ENCODE peak calls at places on chromosome 16, in four cellular contexts. M, E, C and I are unnamed samples.

GRCh38 chr16:31248344-31248743 is 11.4 kb upstream of the ITGAM start:
- DNase-seq in M (no peak), E (no peak), C (no peak), I (no peak)

GRCh38 chr16:19008770-19009169 is 25.0 kb downstream of the TMC7 start:
- DNase-seq in M (no peak), C (no peak), E (no peak), I (no peak)

GRCh38 chr16:53968454-53968853 is 264.5 kb downstream of the FTO start:
- DNase-seq in E (no peak), C (no peak), M (no peak), I (no peak)

GRCh38 chr16:55091213-55091870 is 160.7 kb downstream of the IRX5 start:
- DNase-seq in C (no peak), E (no peak), M (no peak), I (no peak)

GRCh38 chr16:2486645-2487516 is 12.0 kb downstream of the TBC1D24 start:
- DNase-seq in M (peak; percentile 93), E (no peak), C (peak; percentile 90), I (no peak)

GRCh38 chr16:4082474-4083044 is 33.7 kb downstream of the ADCY9 start:
- DNase-seq in C (no peak), E (no peak), M (no peak), I (no peak)

GRCh38 chr16:71347146-71347545 is 11.4 kb upstream of the CALB2 start:
- DNase-seq in M (no peak), E (no peak), C (no peak), I (peak; percentile 49)

GRCh38 chr16:83031524-83031923 is 404.8 kb downstream of the CDH13 start:
- DNase-seq in C (no peak), M (no peak), E (no peak), I (no peak)

GRCh38 chr16:65094009-65094408 is 27.9 kb downstream of the CDH11 start:
- DNase-seq in M (no peak), C (no peak), E (no peak), I (no peak)

GRCh38 chr16:77789646-77790370 is 1.4 kb downstream of the VAT1L start:
- DNase-seq in C (no peak), M (no peak), E (no peak), I (no peak)

GRCh38 chr16:10938844-10939648 is 3.2 kb downstream of the DEXI start:
- DNase-seq in C (no peak), M (no peak), E (no peak), I (no peak)
- H3K4me1 ChIP-seq in C (peaks cover 52% of the 10 kb centered on the region), M (peaks cover 76% of the 10 kb centered on the region), E (peaks cover 21% of the 10 kb centered on the region), I (peaks cover 89% of the 10 kb centered on the region)

GRCh38 chr16:84322749-84323148 is 28.1 kb downstream of the WFDC1 start:
- DNase-seq in C (no peak), E (no peak), M (no peak), I (no peak)

GRCh38 chr16:84321932-84322331 is 27.3 kb downstream of the WFDC1 start:
- DNase-seq in M (no peak), C (no peak), E (no peak), I (no peak)

GRCh38 chr16:84326545-84326944 is 31.9 kb downstream of the WFDC1 start:
- DNase-seq in C (no peak), E (no peak), M (no peak), I (no peak)

GRCh38 chr16:84323626-84324025 is 28.9 kb downstream of the WFDC1 start:
- DNase-seq in C (no peak), E (no peak), M (no peak), I (no peak)

DNA sequence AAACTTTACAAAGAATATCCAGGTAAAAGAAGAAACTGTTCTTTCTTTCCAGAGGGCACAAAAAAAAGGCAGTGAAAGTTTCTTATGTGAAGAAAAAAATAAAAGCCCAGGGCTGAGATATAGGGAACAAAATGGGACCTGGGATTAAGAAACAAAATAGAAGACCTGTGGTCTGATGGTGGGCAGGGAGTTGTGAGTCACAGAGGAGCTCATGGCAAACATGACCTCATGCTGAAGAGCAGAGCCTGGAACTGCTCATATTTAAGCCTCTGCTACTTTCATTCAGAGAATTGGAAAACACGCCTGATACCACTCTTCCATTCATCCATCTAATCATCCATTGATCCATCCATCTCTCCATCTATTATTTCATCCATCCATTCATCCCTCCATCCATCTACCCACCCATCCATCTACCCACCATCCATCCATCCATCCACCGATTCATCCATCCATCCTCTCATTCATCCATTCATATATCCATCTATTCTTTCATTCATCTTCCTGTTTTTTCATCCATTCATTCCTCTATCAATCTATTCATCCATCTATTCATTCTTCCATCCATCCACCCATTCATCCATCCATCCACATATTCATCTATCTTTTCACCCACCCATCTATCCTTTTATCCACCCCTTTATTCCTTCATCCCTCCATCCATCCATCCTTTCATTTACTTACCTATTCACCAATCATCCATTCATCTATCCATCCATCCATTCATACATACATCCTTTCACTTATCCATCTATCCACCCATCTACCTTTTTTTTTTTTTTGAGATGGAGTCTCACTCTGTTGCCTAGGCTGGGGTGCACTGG is 30.0 kb downstream of the WFDC1 start:
- DNase-seq in C (no peak), E (no peak), M (no peak), I (no peak)
- H3K4me1 ChIP-seq in C (no peaks in the 10 kb centered on the region), E (no peaks in the 10 kb centered on the region), M (no peaks in the 10 kb centered on the region), I (no peaks in the 10 kb centered on the region)

GRCh38 chr16:57606847-57607501 is 21.5 kb upstream of the ADGRG1 start:
- DNase-seq in E (no peak), C (peak; percentile 36), M (no peak), I (no peak)
- H3K4me1 ChIP-seq in E (peaks cover 6% of the 10 kb centered on the region), C (no peaks in the 10 kb centered on the region), M (peaks cover 34% of the 10 kb centered on the region), I (peaks cover 10% of the 10 kb centered on the region)

GRCh38 chr16:88804552-88805339 is 1.2 kb downstream of the CDT1 start:
- DNase-seq in C (peak; percentile 83), E (no peak), M (peak; percentile 35), I (no peak)
- H3K4me1 ChIP-seq in C (peaks cover 6% of the 10 kb centered on the region), E (no peaks in the 10 kb centered on the region), M (peaks cover 22% of the 10 kb centered on the region), I (peaks cover 37% of the 10 kb centered on the region)